ENCODE peak calls at places on chromosomes 2 and 18, in eight cellular contexts. B, L, M, C, X, S, H and Q are unnamed samples.

GRCh38 chr2:45469314-45470099 is 141.6 kb downstream of the SRBD1 start:
- DNase-seq in C (peak), B (no peak), M (no peak), L (no peak), S (no peak), H (no peak), X (peak), Q (no peak)

GRCh38 chr2:236215761-236216333 is 47.7 kb upstream of the GBX2 start:
- DNase-seq in H (no peak), S (no peak), B (no peak), M (no peak), C (no peak), L (no peak), X (no peak), Q (no peak)

GRCh38 chr18:22632191-22632590 is 214.5 kb upstream of the CTAGE1 start:
- DNase-seq in C (no peak), S (no peak), H (peak), M (no peak), L (no peak), B (no peak), X (no peak), Q (no peak)

GRCh38 chr2:883260-884026 is 67.2 kb upstream of the SNTG2 start:
- DNase-seq in B (no peak), H (no peak), L (no peak), S (no peak), C (no peak), M (no peak), X (no peak), Q (no peak)

GRCh38 chr2:215745316-215745715 is 268.0 kb downstream of the MREG start:
- DNase-seq in M (no peak), H (no peak), X (no peak), L (no peak), S (no peak), C (no peak), B (no peak), Q (no peak)

GRCh38 chr2:199463708-199464613 is 6.2 kb upstream of the SATB2 start:
- DNase-seq in H (no peak), L (no peak), S (no peak), C (no peak), X (no peak), M (no peak), B (no peak), Q (peak)

GRCh38 chr2:98936133-98936916 is at the start of gene CRACDL:
- DNase-seq in X (no peak), S (no peak), L (no peak), H (no peak), M (no peak), B (no peak), C (peak), Q (no peak)

GRCh38 chr18:49664086-49664890 is 102.4 kb downstream of the LIPG start:
- DNase-seq in B (peak), H (no peak), C (peak), X (no peak), S (no peak), L (no peak), M (peak), Q (no peak)

GRCh38 chr2:232456296-232457120 is 555 bp downstream of the ALPI start:
- DNase-seq in C (no peak), S (peak), X (no peak), B (no peak), H (no peak), M (no peak), L (no peak), Q (peak)

GRCh38 chr2:164992818-164993217 is 37.5 kb upstream of the SLC38A11 start:
- DNase-seq in H (peak), B (no peak), L (peak), C (peak), X (peak), S (no peak), M (no peak), Q (no peak)

GRCh38 chr18:24190590-24190989 is 51.7 kb downstream of the CABYR start:
- DNase-seq in H (no peak), S (no peak), M (no peak), B (no peak), X (no peak), C (no peak), L (no peak), Q (no peak)

GRCh38 chr18:49597556-49597955 is 35.7 kb downstream of the LIPG start:
- DNase-seq in X (no peak), M (no peak), B (no peak), L (no peak), S (no peak), C (no peak), H (no peak), Q (no peak)

GRCh38 chr18:55013685-55014084 is 54.4 kb upstream of the CCDC68 start:
- DNase-seq in C (no peak), H (no peak), B (no peak), S (no peak), M (no peak), X (no peak), L (no peak), Q (no peak)

GRCh38 chr2:241559489-241560180 is 1.1 kb downstream of the BOK start:
- DNase-seq in C (peak), X (no peak), M (no peak), B (no peak), H (peak), L (no peak), S (no peak), Q (peak)

GRCh38 chr18:52311331-52311730 is 28.7 kb upstream of the DCC start:
- DNase-seq in C (no peak), B (no peak), M (no peak), H (no peak), X (no peak), S (no peak), L (no peak), Q (no peak)

GRCh38 chr2:47225061-47225783 is 70.1 kb upstream of the STPG4 start:
- DNase-seq in S (peak), B (peak), X (peak), M (peak), H (peak), C (peak), L (peak), Q (no peak)

GRCh38 chr2:202054716-202055115 is 18.3 kb upstream of the KIAA2012 start:
- DNase-seq in L (no peak), S (no peak), M (no peak), B (no peak), H (no peak), C (no peak), X (no peak), Q (no peak)

GRCh38 chr18:10843533-10843932 is 305.8 kb downstream of the PIEZO2 start:
- DNase-seq in H (no peak), L (no peak), C (no peak), X (no peak), M (no peak), S (no peak), B (no peak), Q (no peak)

GRCh38 chr2:23988371-23988770 is 21.5 kb upstream of the MFSD2B start:
- DNase-seq in B (no peak), C (no peak), L (peak), M (no peak), X (no peak), S (no peak), H (peak), Q (no peak)

GRCh38 chr18:71727909-71728308 is 816.2 kb downstream of the CBLN2 start:
- DNase-seq in H (no peak), L (no peak), X (no peak), C (no peak), M (no peak), B (no peak), S (no peak), Q (no peak)

GRCh38 chr2:180873219-180873618 is 107.2 kb upstream of the UBE2E3 start:
- DNase-seq in X (no peak), M (no peak), H (no peak), B (no peak), L (no peak), S (no peak), C (no peak), Q (peak)

GRCh38 chr2:235765181-235765820 is 271.5 kb downstream of the AGAP1 start:
- DNase-seq in C (peak), B (no peak), L (peak), X (no peak), M (peak), S (no peak), H (peak), Q (no peak)

GRCh38 chr18:39959839-39960238 is 1995.2 kb upstream of the PIK3C3 start:
- DNase-seq in L (no peak), B (no peak), H (no peak), C (no peak), M (no peak), X (no peak), S (no peak), Q (no peak)

GRCh38 chr2:99850076-99850710 is 292.2 kb downstream of the AFF3 start:
- DNase-seq in L (no peak), H (peak), C (no peak), M (no peak), B (no peak), X (no peak), S (no peak), Q (no peak)

GRCh38 chr2:209956276-209956675 is 46.2 kb upstream of the RPE start:
- DNase-seq in S (no peak), C (no peak), L (no peak), H (no peak), B (no peak), X (no peak), M (no peak), Q (no peak)

GRCh38 chr2:2765839-2766495 is 434.9 kb upstream of the MYT1L start:
- DNase-seq in M (no peak), C (no peak), S (no peak), L (no peak), X (no peak), B (no peak), H (no peak), Q (peak)

DNA sequence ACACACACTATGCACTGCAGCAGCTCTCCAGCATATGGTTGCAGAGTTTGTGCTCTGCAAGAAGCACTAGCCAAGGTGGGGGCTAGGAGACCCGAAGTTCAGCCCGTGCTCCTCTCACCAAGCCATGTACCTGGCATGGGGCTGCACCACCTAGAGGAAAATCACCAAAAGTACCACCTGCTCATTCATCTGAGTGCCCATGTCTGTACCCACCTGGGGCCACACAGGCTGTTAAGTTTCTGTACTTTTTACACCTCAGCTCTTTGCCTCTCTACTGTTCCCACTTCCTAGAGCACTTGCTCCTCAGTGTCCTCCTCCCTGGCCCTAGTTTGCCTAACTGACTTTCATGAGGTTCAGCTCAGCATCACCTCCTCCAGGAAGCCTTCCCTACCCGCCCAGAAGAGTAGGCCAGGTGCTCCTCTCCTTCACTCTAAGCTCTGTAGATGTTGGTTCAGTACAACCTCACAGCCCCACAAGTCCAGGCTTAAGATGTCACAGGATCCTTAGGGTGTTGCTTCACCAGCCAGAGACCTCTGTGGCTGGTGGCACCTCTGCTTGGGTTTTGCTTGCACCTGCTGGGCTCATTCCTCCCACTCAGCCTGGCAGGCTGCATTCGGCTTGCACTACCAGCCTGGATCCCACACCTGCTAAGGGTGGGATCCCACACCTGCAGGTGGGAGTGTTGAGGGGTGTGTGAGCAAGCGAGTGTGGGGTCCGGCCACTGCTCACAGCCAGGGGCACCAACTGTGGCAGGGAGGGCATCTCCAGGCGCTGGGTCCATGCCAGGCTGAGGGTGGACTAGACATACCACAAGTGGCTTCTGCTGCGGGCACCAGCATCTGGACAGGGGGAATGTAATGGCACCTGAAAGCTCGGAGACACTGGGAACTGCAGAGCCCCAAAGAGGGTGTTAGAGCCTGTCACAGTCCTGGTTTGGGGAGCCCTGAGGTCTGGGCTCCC is 10.2 kb upstream of the TFCP2L1 start:
- DNase-seq in H (no peak), L (no peak), B (no peak), S (no peak), M (no peak), X (no peak), C (no peak), Q (no peak)
- H3K4me3 ChIP-seq in H (no peak), L (no peak), B (no peak), S (no peak), M (no peak), X (no peak), C (no peak), Q (no peak)

GRCh38 chr2:150484006-150484405 is 3.5 kb downstream of the RND3 start:
- DNase-seq in H (no peak), X (no peak), L (no peak), M (no peak), C (no peak), B (no peak), S (no peak), Q (no peak)
- H3K27ac ChIP-seq in H (peak), X (peak), L (peak), M (peak), C (no peak), B (peak), S (peak), Q (no peak)

DNA sequence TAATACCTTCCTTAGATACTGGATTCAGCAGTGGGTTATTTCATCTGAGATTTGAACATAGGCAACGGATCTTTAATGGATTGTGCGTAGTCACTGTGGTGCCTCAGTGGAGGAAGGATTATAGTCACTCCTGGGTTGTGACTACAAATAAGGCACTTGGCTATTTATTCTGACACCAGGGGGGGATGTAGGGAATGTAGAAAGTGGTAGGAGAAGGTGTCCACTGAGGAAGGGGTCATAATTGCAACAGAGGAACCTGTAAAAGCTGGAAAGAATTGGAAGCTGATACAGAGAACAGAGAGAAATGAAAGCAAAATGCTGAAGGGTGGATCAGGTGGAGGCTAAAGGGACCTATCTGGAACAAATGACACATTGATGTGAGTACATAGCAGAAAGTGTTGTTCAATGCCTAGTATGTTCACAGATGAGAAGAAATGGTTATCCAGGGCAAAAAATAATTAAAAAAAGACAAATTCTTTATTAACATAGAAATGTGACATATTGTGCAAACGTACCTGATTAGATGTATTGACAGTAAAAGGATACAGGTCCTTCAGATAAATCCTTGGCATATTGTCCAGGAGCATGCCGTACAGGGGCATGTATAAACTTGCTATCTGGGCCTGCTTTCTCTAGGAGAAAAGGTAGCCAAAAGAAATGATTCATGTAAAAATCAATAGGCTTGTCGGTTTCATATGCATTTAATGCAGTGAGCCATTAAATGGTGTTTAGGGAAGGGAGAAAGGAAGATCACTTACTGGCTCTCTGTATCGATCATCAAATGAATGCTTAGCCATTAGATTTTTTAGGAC is 91.2 kb upstream of the CCDC195 start:
- DNase-seq in X (no peak), S (no peak), M (no peak), B (no peak), H (no peak), C (no peak), L (no peak), Q (no peak)
- TF ChIP-seq CTCF in X (no peak), S (no peak), M (no peak), B (no peak), H (no peak), C (no peak), L (peak), Q (no peak)

DNA sequence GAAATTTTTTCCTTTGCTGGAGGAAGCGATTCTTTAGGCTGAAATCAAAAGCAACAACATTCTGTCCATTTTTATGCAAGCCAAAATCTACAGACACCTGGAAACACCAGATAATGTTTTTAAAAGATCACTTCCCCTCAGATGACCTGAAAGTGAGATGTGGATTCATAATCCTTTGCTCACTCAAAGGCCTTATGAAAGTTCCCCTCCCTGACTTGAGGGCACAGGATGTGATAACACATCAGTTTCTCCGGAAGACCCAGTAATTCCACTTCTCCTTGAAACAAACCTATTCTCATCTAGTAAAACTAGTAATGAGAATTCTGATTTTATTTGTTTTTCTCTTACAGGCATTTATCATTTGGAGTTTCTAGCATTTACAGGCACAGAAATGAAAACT is 218.3 kb upstream of the RND3 start:
- DNase-seq in C (no peak), B (no peak), X (no peak), L (no peak), S (no peak), M (no peak), H (no peak), Q (no peak)
- H3K4me3 ChIP-seq in C (no peak), B (no peak), X (no peak), L (no peak), S (no peak), M (no peak), H (no peak), Q (no peak)

GRCh38 chr2:28855977-28856376 is 14.1 kb downstream of the TRMT61B start:
- DNase-seq in B (no peak), S (no peak), M (no peak), L (no peak), X (no peak), C (no peak), H (no peak), Q (no peak)
- H3K27ac ChIP-seq in B (no peak), S (no peak), M (no peak), L (no peak), X (no peak), C (no peak), H (no peak), Q (no peak)